ENCODE peak calls at places on chromosomes 13 and 19, in five cellular contexts. K is dorsolateral prefrontal cortex, X is cardiac muscle cell, A is tibial artery, H is amniotic stem cell. J is an unnamed sample.

GRCh38 chr19:12946092-12946845 is 607 bp downstream of the RAD23A start:
- DNase-seq in A (peak; percentile 88), H (peak; percentile 77), X (peak; percentile 87), K (no peak), J (no peak)

GRCh38 chr19:41366089-41366488 is 2.1 kb upstream of the B9D2 start:
- DNase-seq in K (no peak), H (no peak), A (no peak), X (no peak), J (no peak)

GRCh38 chr19:15296841-15297415 is 35.4 kb downstream of the BRD4 start:
- DNase-seq in H (no peak), A (no peak), K (no peak), X (no peak), J (no peak)

GRCh38 chr13:103523853-103524252 is 457.6 kb upstream of the SLC10A2 start:
- DNase-seq in H (no peak), A (no peak), X (no peak), K (no peak), J (no peak)

GRCh38 chr13:20080377-20081164 is 80.3 kb downstream of the GJA3 start:
- DNase-seq in X (no peak), A (no peak), K (no peak), H (no peak), J (no peak)

GRCh38 chr19:12956446-12957388 is at the start of gene GADD45GIP1:
- DNase-seq in A (peak; percentile 83), K (peak; percentile 44), H (peak; percentile 40), X (peak; percentile 86), J (no peak)

GRCh38 chr19:30450945-30451344 is 78.8 kb downstream of the ZNF536 start:
- DNase-seq in K (peak; percentile 32), A (no peak), X (no peak), H (no peak), J (no peak)

GRCh38 chr13:66612983-66613382 is 617.2 kb downstream of the PCDH9 start:
- DNase-seq in H (no peak), X (no peak), A (no peak), K (no peak), J (no peak)

GRCh38 chr19:10543420-10544241 is at the start of gene ATG4D:
- DNase-seq in H (peak; percentile 55), K (peak; percentile 68), X (peak; percentile 78), A (peak; percentile 85), J (no peak)

GRCh38 chr13:40539954-40540706 is 126.3 kb downstream of the FOXO1 start:
- DNase-seq in X (peak; percentile 89), K (no peak), H (peak; percentile 0), A (no peak), J (peak; percentile 54)

GRCh38 chr19:56138069-56138468 is 3.0 kb upstream of the ZNF444 start:
- DNase-seq in K (no peak), A (no peak), X (no peak), H (no peak), J (no peak)